ENCODE peak calls at places on chromosomes 5 and 9, in seven cellular contexts. E, S, Q, C, L, U and Z are unnamed samples.

GRCh38 chr9:108467653-108468324 is 388.0 kb downstream of the ACTL7B start:
- DNase-seq in Q (peak), C (no peak), L (no peak), S (no peak), U (no peak), E (no peak), Z (no peak)

GRCh38 chr5:68817696-68818695 is 275.8 kb upstream of the SLC30A5 start:
- DNase-seq in U (peak), S (no peak), Q (no peak), L (no peak), E (no peak), C (peak), Z (no peak)

GRCh38 chr9:99162759-99163364 is 57.9 kb downstream of the TGFBR1 start:
- DNase-seq in Q (no peak), E (no peak), C (peak), S (no peak), L (peak), U (no peak), Z (peak)

GRCh38 chr9:135242406-135242805 is 154.9 kb downstream of the OLFM1 start:
- DNase-seq in C (no peak), E (no peak), Q (no peak), L (no peak), S (no peak), U (no peak), Z (no peak)

GRCh38 chr5:127025507-127025906 is 4.9 kb downstream of the MARCHF3 start:
- DNase-seq in L (no peak), Q (no peak), E (no peak), S (no peak), U (no peak), C (no peak), Z (no peak)

GRCh38 chr9:12658531-12659209 is 34.5 kb upstream of the TYRP1 start:
- DNase-seq in S (no peak), U (no peak), E (no peak), Q (no peak), C (no peak), L (no peak), Z (no peak)

GRCh38 chr5:150895431-150896428 is 9.1 kb downstream of the ZNF300 start:
- DNase-seq in Q (no peak), L (no peak), S (no peak), U (no peak), E (no peak), C (peak), Z (no peak)

GRCh38 chr5:81391-82021 is 10.5 kb upstream of the PLEKHG4B start:
- DNase-seq in C (no peak), S (no peak), U (no peak), L (no peak), Q (no peak), E (no peak), Z (no peak)

GRCh38 chr9:117392992-117393391 is 21.9 kb downstream of the ASTN2 start:
- DNase-seq in S (no peak), U (no peak), L (no peak), E (no peak), Q (peak), C (peak), Z (no peak)

GRCh38 chr5:90654235-90654634 is 95.6 kb downstream of the ADGRV1 start:
- DNase-seq in L (no peak), C (no peak), U (no peak), E (no peak), S (no peak), Q (no peak), Z (no peak)

DNA sequence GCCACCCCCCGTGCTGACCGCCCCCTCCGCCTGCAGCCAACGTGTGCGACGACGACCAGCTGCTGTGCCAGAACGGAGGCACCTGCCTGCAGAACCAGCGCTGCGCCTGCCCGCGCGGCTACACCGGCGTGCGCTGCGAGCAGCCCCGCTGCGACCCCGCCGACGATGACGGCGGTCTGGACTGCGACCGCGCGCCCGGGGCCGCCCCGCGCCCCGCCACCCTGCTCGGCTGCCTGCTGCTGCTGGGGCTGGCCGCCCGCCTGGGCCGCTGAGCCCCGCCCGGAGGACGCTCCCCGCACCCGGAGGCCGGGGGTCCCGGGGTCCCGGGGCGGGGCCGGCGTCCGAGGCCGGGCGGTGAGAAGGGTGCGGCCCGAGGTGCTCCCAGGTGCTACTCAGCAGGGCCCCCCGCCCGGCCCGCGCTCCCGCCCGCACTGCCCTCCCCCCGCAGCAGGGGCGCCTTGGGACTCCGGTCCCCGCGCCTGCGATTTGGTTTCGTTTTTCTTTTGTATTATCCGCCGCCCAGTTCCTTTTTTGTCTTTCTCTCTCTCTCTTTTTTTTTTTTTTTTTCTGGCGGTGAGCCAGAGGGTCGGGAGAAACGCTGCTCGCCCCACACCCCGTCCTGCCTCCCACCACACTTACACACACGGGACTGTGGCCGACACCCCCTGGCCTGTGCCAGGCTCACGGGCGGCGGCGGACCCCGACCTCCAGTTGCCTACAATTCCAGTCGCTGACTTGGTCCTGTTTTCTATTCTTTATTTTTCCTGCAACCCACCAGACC is 80.2 kb downstream of the NTNG2 start:
- DNase-seq in U (no peak), S (no peak), C (peak), L (no peak), Q (peak), E (no peak), Z (peak)
- H3K27ac ChIP-seq in U (no peak), S (peak), C (no peak), L (no peak), Q (peak), E (peak), Z (peak)

DNA sequence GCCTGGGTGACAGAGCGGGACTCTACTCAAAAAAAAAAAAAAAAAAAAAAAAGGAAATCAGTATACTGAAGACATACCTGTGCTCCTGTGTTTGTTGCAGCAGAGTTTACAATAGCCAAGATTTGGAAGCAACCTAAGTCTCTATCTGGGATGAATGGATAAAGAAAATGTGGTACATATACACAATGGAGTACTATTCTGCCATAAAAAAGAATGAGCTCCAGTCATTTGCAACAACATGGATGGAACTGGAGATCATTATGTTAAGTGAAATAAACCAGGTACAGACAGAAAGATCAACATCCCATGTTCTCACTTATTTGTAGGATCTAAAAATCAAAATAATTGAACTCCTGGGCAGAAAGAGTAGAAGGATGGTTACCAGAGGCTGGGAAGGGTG is 22.9 kb downstream of the ADAM19 start:
- DNase-seq in L (no peak), Q (no peak), E (no peak), U (no peak), S (no peak), C (no peak), Z (no peak)
- H3K27ac ChIP-seq in L (no peak), Q (no peak), E (no peak), U (no peak), S (no peak), C (no peak), Z (no peak)

DNA sequence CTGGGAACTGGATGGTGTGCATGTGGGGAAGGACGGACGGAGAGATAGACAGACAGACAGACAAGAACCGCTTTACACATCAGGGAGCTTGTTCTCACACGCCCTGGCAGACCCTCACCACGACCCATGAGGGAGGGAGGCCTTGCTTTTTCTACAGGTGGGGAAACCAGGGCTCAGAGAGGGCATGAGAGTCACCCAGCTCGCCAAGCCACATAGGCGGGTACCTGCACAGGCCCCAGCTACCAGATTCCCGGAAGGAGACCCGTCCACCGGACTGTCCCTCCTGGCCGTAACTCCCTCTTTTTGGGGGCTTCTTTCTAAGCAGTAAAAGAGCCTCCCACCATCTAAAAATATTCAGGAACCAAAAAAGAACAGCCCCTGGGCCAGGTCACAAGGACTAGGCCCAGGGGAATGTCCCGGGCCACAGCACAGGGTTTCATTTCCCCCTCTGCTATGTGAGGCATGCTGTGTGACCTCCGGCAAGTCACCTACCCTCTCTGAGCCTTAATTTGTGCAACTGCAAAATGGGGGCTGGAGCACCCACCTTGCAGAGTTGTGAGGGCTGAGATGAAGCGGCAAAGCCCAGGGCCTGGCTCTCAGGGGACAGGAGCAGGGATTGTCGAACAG is 84.4 kb upstream of the SARDH start:
- DNase-seq in U (no peak), S (no peak), E (no peak), C (no peak), Q (no peak), L (no peak), Z (no peak)
- H3K27ac ChIP-seq in U (no peak), S (no peak), E (no peak), C (no peak), Q (no peak), L (no peak), Z (no peak)

DNA sequence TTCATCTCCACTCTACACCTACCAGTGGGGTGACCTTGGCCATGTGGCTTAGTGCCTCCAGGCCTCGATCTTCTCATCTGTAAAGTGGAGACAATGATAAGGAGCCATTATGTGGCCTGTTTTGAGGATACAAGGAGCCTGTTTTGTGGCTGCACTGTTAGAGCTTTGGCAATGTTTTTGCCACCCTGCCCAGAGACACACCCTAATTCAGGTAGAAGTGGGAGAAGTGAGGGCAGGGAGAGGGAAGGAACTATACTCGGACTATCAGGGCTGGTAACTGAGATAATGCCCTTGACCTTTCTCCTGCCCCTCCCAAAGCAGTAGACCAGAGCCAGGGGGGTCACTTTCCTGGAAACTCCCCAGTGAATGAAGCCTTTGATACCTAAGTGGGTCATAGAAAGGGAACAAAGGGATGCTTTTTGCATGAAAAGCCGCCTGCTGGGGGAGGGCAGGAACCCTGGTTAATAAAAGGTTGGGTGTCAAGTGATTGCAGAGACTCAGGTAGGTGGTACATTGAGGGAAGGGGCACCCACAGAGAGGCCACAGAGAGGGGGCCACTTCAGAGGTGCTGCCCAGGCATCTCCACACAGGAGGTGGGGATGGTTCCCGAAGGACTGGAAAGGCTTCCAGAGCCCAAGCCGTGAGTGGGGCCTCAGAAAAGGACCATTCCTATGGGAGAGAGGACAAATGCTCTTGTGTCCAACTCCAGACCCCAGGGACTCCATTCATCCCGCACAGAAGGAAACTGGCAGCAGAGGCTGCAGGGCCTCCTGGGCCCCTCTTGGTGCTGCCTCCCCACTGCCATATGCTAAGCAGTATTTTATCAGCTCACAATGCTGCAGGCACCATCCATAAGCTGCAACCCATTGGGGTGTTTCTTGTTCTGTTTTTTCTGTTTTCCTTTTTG is 42.3 kb upstream of the VDAC1 start:
- DNase-seq in U (no peak), E (no peak), Q (no peak), S (no peak), L (no peak), C (peak), Z (no peak)
- H3K27ac ChIP-seq in U (no peak), E (no peak), Q (no peak), S (no peak), L (no peak), C (no peak), Z (no peak)

GRCh38 chr9:80077059-80077458 is 505.3 kb downstream of the TLE4 start:
- DNase-seq in Q (no peak), L (no peak), C (no peak), S (no peak), U (no peak), E (no peak), Z (no peak)
- H3K27ac ChIP-seq in Q (no peak), L (no peak), C (no peak), S (no peak), U (no peak), E (no peak), Z (no peak)

DNA sequence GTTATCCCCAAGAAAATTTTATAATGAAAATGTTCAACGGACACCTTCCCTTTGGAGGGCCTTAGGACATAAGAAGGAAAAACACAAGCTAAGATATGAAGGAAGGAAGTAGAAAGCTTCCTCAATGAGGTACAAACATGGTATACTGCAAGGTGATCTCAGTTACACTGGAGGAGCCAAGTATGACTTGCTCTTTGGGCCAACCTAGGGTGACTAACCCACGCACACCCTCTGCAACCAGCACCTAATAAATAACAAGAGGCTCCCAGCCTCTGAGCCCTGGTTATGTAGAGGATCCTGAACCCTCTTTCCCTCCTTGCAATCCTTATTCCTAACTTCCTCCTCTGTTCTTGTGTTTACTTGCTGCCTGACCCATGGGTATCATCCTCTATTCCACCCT is 38.3 kb upstream of the KCNV2 start:
- DNase-seq in C (no peak), U (no peak), E (no peak), S (no peak), Q (no peak), L (no peak), Z (no peak)
- H3K27ac ChIP-seq in C (no peak), U (no peak), E (no peak), S (no peak), Q (no peak), L (no peak), Z (no peak)

GRCh38 chr9:137739371-137739915 is 120.6 kb downstream of the EHMT1 start:
- DNase-seq in U (no peak), Q (no peak), S (no peak), C (no peak), L (no peak), E (no peak), Z (no peak)

GRCh38 chr9:137740311-137740710 is 121.5 kb downstream of the EHMT1 start:
- DNase-seq in Q (peak), L (no peak), S (no peak), C (no peak), U (no peak), E (no peak), Z (peak)

GRCh38 chr9:137743695-137744094 is 124.9 kb downstream of the EHMT1 start:
- DNase-seq in L (no peak), E (no peak), C (no peak), Q (no peak), S (no peak), U (no peak), Z (no peak)

GRCh38 chr9:137742698-137743097 is 123.9 kb downstream of the EHMT1 start:
- DNase-seq in U (no peak), E (no peak), Q (no peak), S (no peak), C (no peak), L (no peak), Z (no peak)

GRCh38 chr9:137741330-137741729 is 122.5 kb downstream of the EHMT1 start:
- DNase-seq in C (no peak), U (no peak), Q (no peak), S (no peak), E (no peak), L (no peak), Z (no peak)
- H3K27ac ChIP-seq in C (peak), U (no peak), Q (no peak), S (no peak), E (no peak), L (no peak), Z (no peak)

GRCh38 chr5:140266471-140267200 is 36.3 kb downstream of the PFDN1 start:
- DNase-seq in U (no peak), C (no peak), Q (no peak), L (no peak), E (no peak), S (no peak), Z (no peak)

GRCh38 chr5:140265845-140266244 is 37.1 kb downstream of the PFDN1 start:
- DNase-seq in U (no peak), S (no peak), E (no peak), Q (no peak), L (no peak), C (no peak), Z (no peak)

GRCh38 chr5:140270008-140270407 is 32.9 kb downstream of the PFDN1 start:
- DNase-seq in S (no peak), E (no peak), Q (no peak), U (no peak), C (no peak), L (no peak), Z (no peak)

GRCh38 chr5:140267201-140267540 is 35.7 kb downstream of the PFDN1 start:
- DNase-seq in E (no peak), L (no peak), U (no peak), Q (no peak), S (no peak), C (no peak), Z (no peak)

DNA sequence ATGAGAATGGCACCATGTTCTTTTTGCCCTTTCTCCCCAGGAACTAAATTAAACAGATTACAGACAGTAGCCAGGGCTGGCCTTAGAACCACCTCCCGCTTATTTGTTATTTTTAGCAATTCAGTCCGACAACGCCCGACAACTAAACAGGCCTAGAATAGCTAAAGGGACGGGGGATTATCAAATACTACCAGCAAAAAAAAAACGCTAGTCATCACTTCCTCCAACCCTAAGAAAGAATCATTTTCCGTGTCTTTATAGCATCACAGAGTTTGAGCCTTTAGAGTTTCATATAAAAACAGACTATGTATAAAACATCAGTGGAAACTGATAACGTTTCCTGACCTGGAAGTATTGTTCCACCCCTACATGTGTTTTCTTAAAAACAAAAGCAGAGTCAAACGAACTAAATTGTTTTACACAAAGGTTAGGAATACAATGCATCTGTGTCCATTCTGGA is 35.3 kb downstream of the PFDN1 start:
- DNase-seq in E (no peak), Q (no peak), L (peak), U (no peak), S (no peak), C (no peak), Z (no peak)
- H3K27ac ChIP-seq in E (no peak), Q (no peak), L (peak), U (no peak), S (no peak), C (no peak), Z (no peak)

DNA sequence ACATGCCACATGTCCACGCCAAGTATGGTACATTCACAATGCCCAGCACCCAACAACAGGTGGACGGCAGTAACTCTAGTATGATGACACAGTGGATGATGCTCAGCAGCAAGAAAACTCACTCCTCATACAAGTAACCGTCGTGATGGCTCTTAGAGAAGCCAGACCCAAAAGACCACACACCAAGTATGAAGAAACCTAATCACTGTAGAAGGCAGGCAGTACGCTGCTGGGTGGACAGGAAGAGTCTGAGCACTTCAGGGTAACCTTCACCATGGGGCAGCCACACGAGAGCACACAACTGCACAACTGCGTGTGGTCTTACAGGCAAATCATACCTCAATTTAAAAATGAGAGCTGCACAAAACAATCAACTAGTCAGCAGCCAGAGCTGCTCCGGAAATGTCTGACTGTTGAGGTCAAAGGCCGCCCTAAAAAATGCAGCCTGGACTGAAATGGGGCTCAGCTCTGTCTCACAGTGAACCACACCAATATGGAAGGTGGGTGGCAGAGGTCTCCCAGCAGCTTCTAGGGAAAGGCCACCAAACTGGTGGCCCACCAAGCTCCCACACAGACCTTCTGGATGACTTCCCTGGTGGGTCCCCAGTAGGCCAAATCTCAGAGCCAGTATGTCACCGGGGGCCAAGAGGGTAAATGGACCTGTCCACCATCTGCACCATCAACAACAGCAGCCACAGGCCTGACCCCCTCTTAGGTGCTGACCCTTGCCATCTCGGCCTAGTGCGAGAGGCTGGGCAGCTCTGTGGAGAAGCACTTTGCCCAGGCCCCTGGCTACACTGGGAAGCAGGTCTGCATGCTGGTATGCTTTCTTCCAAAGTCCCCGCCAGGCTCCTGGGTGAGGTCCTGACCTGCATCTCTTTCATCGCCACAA is 17.8 kb downstream of the BICD2 start:
- DNase-seq in Q (no peak), E (no peak), S (no peak), L (peak), C (no peak), U (no peak), Z (no peak)
- H3K27ac ChIP-seq in Q (peak), E (no peak), S (peak), L (peak), C (no peak), U (no peak), Z (no peak)